ENCODE peak calls at places on chromosomes 7 and 10, in six cellular contexts. O, L, X, M, V and W are unnamed samples.

GRCh38 chr7:39589323-39590111 is 23.3 kb downstream of the YAE1 start:
- DNase-seq in O (no peak), L (no peak), X (peak; percentile 84), M (no peak), V (peak; percentile 62), W (no peak)

GRCh38 chr10:77661674-77662073 is 24.1 kb upstream of the KCNMA1 start:
- DNase-seq in O (no peak), L (no peak), X (no peak), M (no peak), V (no peak), W (no peak)

GRCh38 chr7:92727755-92728154 is 108.6 kb downstream of the CDK6 start:
- DNase-seq in O (no peak), L (no peak), X (no peak), M (no peak), V (no peak), W (no peak)

GRCh38 chr7:150996289-150997074 is 5.7 kb downstream of the NOS3 start:
- DNase-seq in O (no peak), L (no peak), X (no peak), M (no peak), V (no peak), W (no peak)

GRCh38 chr10:99748823-99749451 is 16.9 kb downstream of the CUTC start:
- DNase-seq in O (no peak), L (no peak), X (no peak), M (no peak), V (no peak), W (no peak)

GRCh38 chr10:98919899-98920298 is 315.8 kb downstream of the HPSE2 start:
- DNase-seq in O (no peak), L (no peak), X (no peak), M (no peak), V (peak; percentile 35), W (peak; percentile 41)

GRCh38 chr10:121690152-121690551 is 91.9 kb upstream of the FGFR2 start:
- DNase-seq in O (no peak), L (no peak), X (no peak), M (no peak), V (no peak), W (no peak)

GRCh38 chr7:75989084-75989725 is 5.2 kb downstream of the TMEM120A start:
- DNase-seq in O (no peak), L (peak; percentile 8), X (no peak), M (peak; percentile 74), V (peak; percentile 83), W (no peak)

GRCh38 chr7:145884716-145885514 is 231.7 kb upstream of the CNTNAP2 start:
- DNase-seq in O (no peak), L (no peak), X (no peak), M (no peak), V (no peak), W (no peak)

GRCh38 chr7:130959743-130960207 is 225.8 kb upstream of the KLF14 start:
- DNase-seq in O (no peak), L (no peak), X (peak; percentile 86), M (no peak), V (no peak), W (no peak)

GRCh38 chr7:99210265-99210970 is 2.5 kb upstream of the KPNA7 start:
- DNase-seq in O (peak; percentile 3), L (no peak), X (no peak), M (no peak), V (no peak), W (no peak)

GRCh38 chr7:38398725-38399321 is 125.4 kb upstream of the TARP start:
- DNase-seq in O (no peak), L (peak; percentile 73), X (no peak), M (peak; percentile 87), V (peak; percentile 77), W (peak; percentile 15)

GRCh38 chr10:60883187-60883586 is 60.8 kb downstream of the RHOBTB1 start:
- DNase-seq in O (no peak), L (no peak), X (no peak), M (no peak), V (peak; percentile 31), W (no peak)

GRCh38 chr10:92387289-92387940 is 96.4 kb downstream of the MARCHF5 start:
- DNase-seq in O (no peak), L (no peak), X (peak; percentile 55), M (no peak), V (peak; percentile 95), W (peak; percentile 16)

GRCh38 chr10:129140861-129141260 is 326.2 kb upstream of the MGMT start:
- DNase-seq in O (no peak), L (no peak), X (no peak), M (no peak), V (no peak), W (no peak)

GRCh38 chr7:64872809-64873500 is 30.1 kb upstream of the ZNF273 start:
- DNase-seq in O (no peak), L (no peak), X (peak; percentile 36), M (no peak), V (no peak), W (no peak)

GRCh38 chr10:110793128-110793812 is 78.5 kb upstream of the PDCD4 start:
- DNase-seq in O (no peak), L (no peak), X (no peak), M (no peak), V (no peak), W (no peak)

GRCh38 chr7:36119005-36119711 is 33.9 kb upstream of the EEPD1 start:
- DNase-seq in O (no peak), L (no peak), X (no peak), M (no peak), V (no peak), W (peak; percentile 93)

GRCh38 chr10:101839421-101840063 is 4.1 kb downstream of the KCNIP2 start:
- DNase-seq in O (no peak), L (peak; percentile 76), X (no peak), M (peak; percentile 94), V (peak; percentile 56), W (no peak)

GRCh38 chr10:30639946-30640786 is 10.6 kb upstream of the LYZL2 start:
- DNase-seq in O (no peak), L (no peak), X (no peak), M (no peak), V (peak; percentile 59), W (peak; percentile 42)

GRCh38 chr7:32393861-32394260 is 96.3 kb downstream of the LSM5 start:
- DNase-seq in O (no peak), L (no peak), X (no peak), M (no peak), V (no peak), W (no peak)

GRCh38 chr10:116721991-116722392 is 20.4 kb downstream of the HSPA12A start:
- DNase-seq in O (peak; percentile 51), L (no peak), X (peak; percentile 83), M (no peak), V (no peak), W (no peak)

DNA sequence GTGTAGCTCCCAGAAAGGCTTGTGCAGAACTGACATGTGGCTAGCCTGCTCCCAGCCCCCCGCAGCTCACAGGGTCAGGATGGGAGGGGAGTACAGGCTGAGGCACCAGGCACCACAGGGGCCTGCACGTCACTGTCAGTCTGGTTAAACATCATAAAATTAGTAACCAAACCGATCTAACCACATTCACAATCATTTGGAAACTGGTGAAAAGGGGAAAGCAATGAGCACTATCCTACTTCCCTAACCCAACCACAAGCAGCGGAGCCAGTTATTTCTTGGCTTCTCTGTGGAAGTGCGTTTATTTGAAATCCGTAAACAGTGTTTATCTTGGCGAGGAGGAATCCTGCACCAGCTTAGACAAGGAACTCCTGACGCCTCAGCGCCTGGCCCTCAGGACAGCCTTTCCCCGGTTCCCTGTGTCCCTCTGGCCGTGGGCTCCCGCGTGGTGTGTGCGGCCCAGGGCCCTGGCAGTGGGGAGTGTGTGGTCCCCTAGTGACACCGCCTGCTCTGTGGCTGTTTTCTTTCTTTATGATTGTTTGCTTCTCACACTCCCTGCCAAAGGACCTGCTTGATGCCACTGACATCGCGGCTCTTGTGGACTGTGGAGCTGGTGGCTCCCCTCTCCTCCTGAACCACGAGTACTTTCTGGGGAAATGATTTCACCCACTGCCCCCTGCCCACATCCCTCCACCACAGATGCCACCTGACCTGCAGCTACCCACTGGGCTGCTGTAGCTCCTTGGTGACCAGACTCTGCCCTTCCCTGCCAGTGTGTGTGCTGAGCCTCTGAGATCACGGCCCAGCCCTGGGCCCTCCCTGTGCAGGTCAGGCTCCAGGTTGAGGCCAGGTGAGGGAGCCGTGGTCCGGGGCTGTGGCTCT is 38.0 kb downstream of the INPP5A start:
- DNase-seq in O (no peak), L (no peak), X (no peak), M (peak; percentile 79), V (no peak), W (peak; percentile 65)
- H3K27ac ChIP-seq in O (peak overlapping the region; percentile 74), L (no peak overlapping the region), X (no peak overlapping the region), M (peak overlapping the region; percentile 44), V (peak overlapping the region; percentile 76), W (no peak overlapping the region)

GRCh38 chr7:107486041-107486440 is 16.2 kb downstream of the GPR22 start:
- DNase-seq in O (no peak), L (no peak), X (no peak), M (no peak), V (no peak), W (no peak)

GRCh38 chr7:107479303-107479702 is 9.4 kb downstream of the GPR22 start:
- DNase-seq in O (no peak), L (no peak), X (no peak), M (no peak), V (no peak), W (no peak)

DNA sequence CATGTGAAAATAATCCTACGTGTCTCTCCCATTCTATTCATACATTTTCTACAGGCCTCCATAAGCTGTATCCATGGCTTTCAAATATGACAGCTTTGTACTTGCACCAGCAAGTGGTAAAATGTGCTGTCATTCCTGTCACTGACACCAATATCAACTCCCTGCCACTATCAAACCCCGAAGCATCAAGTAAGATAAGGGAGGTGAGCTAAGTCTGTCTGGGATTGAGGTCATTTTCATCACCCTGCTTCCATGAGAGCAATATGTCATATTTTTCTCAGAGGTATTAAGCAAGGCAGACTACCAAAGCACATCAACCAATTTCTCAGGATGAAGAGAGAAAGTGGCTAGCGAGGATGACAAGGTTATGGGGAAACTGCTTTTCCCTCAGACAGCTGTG is 11.1 kb downstream of the GPR22 start:
- DNase-seq in O (no peak), L (no peak), X (no peak), M (no peak), V (peak; percentile 30), W (no peak)
- H3K27ac ChIP-seq in O (no peak overlapping the region), L (no peak overlapping the region), X (no peak overlapping the region), M (no peak overlapping the region), V (peak overlapping the region; percentile 69), W (no peak overlapping the region)

DNA sequence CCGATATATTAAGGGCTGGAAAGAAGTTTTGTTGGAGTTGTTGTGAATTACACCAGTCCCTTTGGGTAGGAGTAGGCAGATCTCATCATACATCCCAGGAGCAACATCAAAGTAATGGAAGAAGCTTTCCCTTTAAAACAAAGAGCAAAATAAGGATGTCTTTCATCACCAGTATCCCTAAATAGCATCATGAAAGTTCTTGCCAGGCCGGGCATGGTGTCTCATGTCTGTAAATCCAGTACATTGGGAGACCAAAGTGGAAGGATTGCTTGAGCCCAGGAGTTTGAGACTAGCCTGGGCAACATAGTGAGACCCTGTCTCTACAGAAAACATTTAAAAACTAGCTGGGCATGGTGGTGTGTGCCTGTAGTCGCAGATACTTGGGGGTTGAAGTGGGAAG is 38.7 kb downstream of the LRRC20 start:
- DNase-seq in O (peak; percentile 46), L (no peak), X (no peak), M (no peak), V (no peak), W (no peak)
- H3K27ac ChIP-seq in O (no peak overlapping the region), L (peak overlapping the region; percentile 11), X (no peak overlapping the region), M (no peak overlapping the region), V (no peak overlapping the region), W (no peak overlapping the region)

DNA sequence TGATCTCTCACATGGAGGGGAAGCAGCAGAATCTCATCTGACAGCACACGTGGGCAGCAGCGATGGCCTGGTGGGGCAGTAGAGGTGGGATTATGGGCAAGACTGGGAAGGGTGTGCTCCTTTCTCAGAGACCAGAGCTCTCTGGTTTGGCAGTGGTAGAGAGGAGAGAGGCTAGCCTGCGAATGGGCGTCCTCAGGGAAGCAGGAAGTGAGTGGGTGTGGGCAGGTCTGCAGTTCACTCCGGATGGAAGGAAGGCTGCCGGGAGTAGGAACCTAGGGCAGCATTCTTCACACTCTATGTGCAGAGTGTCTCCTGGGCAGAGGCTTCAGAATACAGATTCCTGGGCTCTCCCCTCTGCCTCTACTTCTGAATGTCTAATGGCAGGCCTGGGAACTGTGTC is 162.8 kb upstream of the BMPER start:
- DNase-seq in O (no peak), L (no peak), X (no peak), M (no peak), V (no peak), W (no peak)
- H3K27ac ChIP-seq in O (no peak overlapping the region), L (no peak overlapping the region), X (no peak overlapping the region), M (no peak overlapping the region), V (no peak overlapping the region), W (peak overlapping the region; percentile 66)